ENCODE peak calls at places on chromosomes 1 and 21, in four cellular contexts. M, L, A and U are unnamed samples.

GRCh38 chr1:20634065-20634593 is 871 bp downstream of the PINK1 start:
- DNase-seq in M (no peak), A (no peak), L (no peak), U (no peak)

GRCh38 chr1:3564921-3565831 is 46.1 kb downstream of the MEGF6 start:
- DNase-seq in L (peak; percentile 40), A (peak; percentile 31), M (peak; percentile 10), U (peak; percentile 69)

GRCh38 chr1:67393737-67394136 is 36.5 kb downstream of the SERBP1 start:
- DNase-seq in A (no peak), M (no peak), L (no peak), U (no peak)

GRCh38 chr1:159132271-159132881 is 39.0 kb upstream of the CADM3 start:
- DNase-seq in L (peak; percentile 46), M (peak; percentile 56), A (no peak), U (peak; percentile 41)

GRCh38 chr1:155245163-155245524 is 10.1 kb downstream of the ENTREP3 start:
- DNase-seq in L (no peak), A (no peak), M (no peak), U (no peak)

GRCh38 chr1:111032295-111032897 is 68.7 kb upstream of the LRIF1 start:
- DNase-seq in A (no peak), L (peak; percentile 29), M (peak; percentile 27), U (no peak)

GRCh38 chr1:31632649-31633048 is 12.0 kb downstream of the PEF1 start:
- DNase-seq in L (no peak), M (no peak), A (no peak), U (no peak)

GRCh38 chr1:177257128-177257527 is 86.4 kb downstream of the BRINP2 start:
- DNase-seq in M (no peak), A (no peak), L (no peak), U (no peak)

GRCh38 chr1:177913762-177914540 is 55.9 kb downstream of the SEC16B start:
- DNase-seq in M (peak; percentile 63), A (no peak), L (peak; percentile 46), U (peak; percentile 52)

GRCh38 chr1:18077657-18078215 is 29.9 kb upstream of the IGSF21 start:
- DNase-seq in A (no peak), L (no peak), M (no peak), U (no peak)

GRCh38 chr1:226656201-226656600 is 82.9 kb downstream of the ITPKB start:
- DNase-seq in M (no peak), L (peak; percentile 57), A (no peak), U (no peak)

GRCh38 chr1:52567943-52568342 is 15.1 kb upstream of the TUT4 start:
- DNase-seq in L (peak; percentile 10), M (no peak), A (no peak), U (no peak)

GRCh38 chr1:182971219-182971618 is 18.3 kb upstream of the SHCBP1L start:
- DNase-seq in A (no peak), M (no peak), L (no peak), U (no peak)

GRCh38 chr1:100584761-100585745 is 47.1 kb downstream of the GPR88 start:
- DNase-seq in L (no peak), A (no peak), M (peak; percentile 12), U (no peak)

GRCh38 chr1:171641076-171641864 is 11.2 kb downstream of the MYOC start:
- DNase-seq in L (peak; percentile 47), A (peak; percentile 56), M (no peak), U (peak; percentile 84)

GRCh38 chr1:209512821-209513220 is 70.7 kb upstream of the CAMK1G start:
- DNase-seq in A (no peak), L (no peak), M (no peak), U (no peak)

GRCh38 chr1:42759114-42759513 is 7.7 kb downstream of the P3H1 start:
- DNase-seq in M (no peak), A (no peak), L (peak; percentile 61), U (peak; percentile 76)

GRCh38 chr1:156923565-156924477 is 3.4 kb downstream of the LRRC71 start:
- DNase-seq in A (no peak), M (no peak), L (no peak), U (peak; percentile 48)

GRCh38 chr1:68132426-68133130 is 82.2 kb upstream of the DIRAS3 start:
- DNase-seq in M (no peak), A (no peak), L (no peak), U (no peak)

GRCh38 chr21:32413697-32414578 is 1.4 kb downstream of the EVA1C start:
- DNase-seq in A (no peak), L (no peak), M (no peak), U (no peak)
- H3K4me2 ChIP-seq in A (peak overlapping the region; percentile 90), L (no peak overlapping the region), M (peak overlapping the region; percentile 52), U (peak overlapping the region; percentile 37)

GRCh38 chr21:45591619-45592207 is 49.5 kb upstream of the SLC19A1 start:
- DNase-seq in A (no peak), M (no peak), L (no peak), U (peak; percentile 20)

GRCh38 chr21:45590726-45591618 is 48.7 kb upstream of the SLC19A1 start:
- DNase-seq in A (no peak), L (no peak), M (no peak), U (peak; percentile 47)

GRCh38 chr21:45592208-45592619 is 50.0 kb upstream of the SLC19A1 start:
- DNase-seq in A (no peak), L (no peak), M (no peak), U (no peak)

GRCh38 chr21:45593162-45594022 is 50.1 kb upstream of the PCBP3 start:
- DNase-seq in A (no peak), L (no peak), M (no peak), U (no peak)

GRCh38 chr21:45592626-45593134 is 50.4 kb upstream of the SLC19A1 start:
- DNase-seq in A (no peak), L (no peak), M (no peak), U (no peak)
- H2BK5ac ChIP-seq in A (no peak overlapping the region), L (no peak overlapping the region), M (no peak overlapping the region), U (no peak overlapping the region)

DNA sequence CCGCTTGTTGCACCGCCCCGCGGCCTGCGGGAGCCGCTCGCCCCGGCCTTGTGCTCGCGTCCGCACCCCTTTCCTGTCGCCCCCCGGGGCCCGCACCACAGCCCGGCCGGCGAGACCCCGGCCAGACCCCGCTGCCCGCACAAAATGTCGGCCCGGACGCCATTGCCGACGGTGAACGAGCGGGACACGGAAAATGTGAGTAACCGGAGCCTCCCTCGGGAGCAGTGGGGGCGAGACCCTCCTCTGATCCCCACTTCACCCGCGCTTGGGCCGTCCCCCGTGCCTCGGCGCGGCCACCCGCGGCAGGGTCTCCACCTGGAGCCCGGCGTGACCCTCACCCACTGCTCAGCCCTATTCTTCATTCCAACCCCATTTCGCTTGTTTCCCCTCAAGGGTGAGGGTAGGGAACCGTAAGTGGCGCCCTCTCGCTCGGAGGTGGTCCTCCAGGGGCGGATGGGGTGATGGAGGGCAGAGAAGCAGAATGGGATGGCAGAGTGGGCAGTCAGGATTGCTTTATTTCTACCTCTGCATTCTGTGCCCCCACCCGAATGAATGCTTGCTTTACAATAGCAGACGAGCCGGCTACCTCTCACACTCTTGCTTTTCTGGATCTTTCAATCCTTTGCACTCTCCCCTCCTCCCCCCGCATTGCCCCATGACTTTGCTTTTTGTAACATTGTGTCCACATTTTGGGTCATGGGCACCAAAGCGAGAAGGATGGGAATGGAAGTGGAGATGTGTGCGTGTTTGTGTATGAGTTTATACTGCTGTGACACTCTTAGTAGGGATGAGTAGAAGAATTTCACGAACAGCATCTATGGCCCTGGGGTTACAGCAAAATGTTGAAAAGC is 968 bp downstream of the MARK1 start:
- DNase-seq in M (no peak), A (no peak), L (peak; percentile 63), U (peak; percentile 48)
- H2BK15ac ChIP-seq in M (no peak overlapping the region), A (peak overlapping the region; percentile 31), L (no peak overlapping the region), U (no peak overlapping the region)

DNA sequence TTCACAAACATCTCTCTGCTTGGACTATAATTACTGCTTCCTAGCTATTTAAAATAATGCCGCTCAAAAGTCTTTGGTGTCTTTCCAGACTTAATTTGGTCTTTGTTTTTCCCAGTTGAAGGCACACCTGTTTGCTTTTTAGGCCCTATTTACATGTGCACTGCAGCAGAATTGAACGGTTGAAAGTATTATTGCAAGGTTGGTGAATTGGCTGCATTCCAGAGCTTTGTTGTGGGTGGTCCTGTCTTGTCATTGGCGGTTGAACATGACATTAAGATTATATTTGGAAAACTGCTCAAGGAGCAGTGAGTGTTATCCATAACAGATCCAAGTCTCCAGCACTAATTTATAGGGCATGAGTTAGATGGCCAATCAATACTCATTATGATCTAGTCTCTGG is 656.3 kb downstream of the PTPRC start:
- DNase-seq in A (no peak), L (no peak), M (no peak), U (no peak)
- H3K4me2 ChIP-seq in A (no peak overlapping the region), L (no peak overlapping the region), M (no peak overlapping the region), U (no peak overlapping the region)

GRCh38 chr1:14939527-14940284 is 213.8 kb upstream of the TMEM51 start:
- DNase-seq in M (peak; percentile 81), L (no peak), A (no peak), U (no peak)
- H2BK5ac ChIP-seq in M (peak overlapping the region; percentile 70), L (no peak overlapping the region), A (peak overlapping the region; percentile 52), U (no peak overlapping the region)

GRCh38 chr1:15004396-15004795 is 149.2 kb upstream of the TMEM51 start:
- DNase-seq in A (no peak), L (no peak), M (peak; percentile 23), U (no peak)

GRCh38 chr1:15008783-15009709 is 144.5 kb upstream of the TMEM51 start:
- DNase-seq in A (no peak), L (no peak), M (peak; percentile 64), U (no peak)

GRCh38 chr1:15005116-15005515 is 148.4 kb upstream of the TMEM51 start:
- DNase-seq in L (no peak), M (no peak), A (no peak), U (no peak)

GRCh38 chr1:15007842-15008241 is 145.7 kb upstream of the TMEM51 start:
- DNase-seq in A (no peak), M (no peak), L (no peak), U (no peak)

DNA sequence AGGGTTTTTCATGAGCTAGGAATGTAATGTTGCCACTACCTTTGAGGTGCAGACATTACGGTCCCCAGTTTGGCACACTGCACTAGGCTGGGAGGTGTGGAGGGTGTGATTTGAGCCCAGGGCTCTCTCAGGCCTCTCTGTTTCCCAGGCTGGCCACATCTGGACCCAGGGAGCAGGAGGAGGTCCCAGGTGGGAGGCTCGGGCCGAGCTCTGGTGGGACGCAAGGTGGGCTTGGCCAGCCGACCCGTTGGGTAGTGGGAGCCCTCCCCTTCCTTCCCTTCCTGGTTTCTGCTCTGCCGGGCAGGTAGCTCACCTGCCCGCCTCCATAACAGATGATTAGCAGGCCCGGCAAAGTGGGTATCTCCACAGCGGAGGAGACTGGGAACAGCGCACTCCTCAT is 146.2 kb upstream of the TMEM51 start:
- DNase-seq in L (no peak), A (no peak), M (no peak), U (no peak)
- H2BK15ac ChIP-seq in L (no peak overlapping the region), A (no peak overlapping the region), M (no peak overlapping the region), U (no peak overlapping the region)

DNA sequence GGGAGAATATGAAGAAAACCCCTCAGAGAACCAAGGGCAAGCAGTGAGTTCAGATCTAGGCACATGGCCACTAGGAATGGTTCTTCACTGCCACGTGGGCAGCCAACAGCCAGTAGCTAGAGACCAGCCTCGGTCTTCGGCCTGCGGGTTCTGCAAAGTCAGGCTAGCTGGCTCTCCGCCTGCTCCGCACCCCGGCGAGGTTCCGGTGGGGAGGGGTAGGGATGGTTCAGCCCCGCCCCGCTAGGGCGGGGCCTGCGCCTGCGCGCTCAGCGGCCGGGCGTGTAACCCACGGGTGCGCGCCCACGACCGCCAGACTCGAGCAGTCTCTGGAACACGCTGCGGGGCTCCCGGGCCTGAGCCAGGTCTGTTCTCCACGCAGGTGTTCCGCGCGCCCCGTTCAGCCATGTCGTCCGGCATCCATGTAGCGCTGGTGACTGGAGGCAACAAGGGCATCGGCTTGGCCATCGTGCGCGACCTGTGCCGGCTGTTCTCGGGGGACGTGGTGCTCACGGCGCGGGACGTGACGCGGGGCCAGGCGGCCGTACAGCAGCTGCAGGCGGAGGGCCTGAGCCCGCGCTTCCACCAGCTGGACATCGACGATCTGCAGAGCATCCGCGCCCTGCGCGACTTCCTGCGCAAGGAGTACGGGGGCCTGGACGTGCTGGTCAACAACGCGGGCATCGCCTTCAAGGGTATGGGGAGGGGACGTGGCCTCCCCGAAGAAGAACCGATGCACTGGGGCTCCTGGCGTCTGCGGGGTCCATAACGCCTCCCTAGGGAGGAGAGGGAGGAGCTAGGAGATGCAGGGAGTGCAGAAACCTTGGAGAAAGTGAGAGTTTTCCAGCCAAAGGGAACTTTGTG is at the start of gene CBR1:
- DNase-seq in A (peak; percentile 34), L (peak; percentile 85), M (peak; percentile 93), U (peak; percentile 86)
- H3K4me2 ChIP-seq in A (peak within 1 kb of the TSS; percentile 61), L (peak within 1 kb of the TSS; percentile 51), M (peak within 1 kb of the TSS; percentile 79), U (peak within 1 kb of the TSS; percentile 72)